ENCODE peak calls at places on chromosomes 16 and 17, in six cellular contexts. C, R, P, O, K and J are unnamed samples.

GRCh38 chr16:3695610-3696369 is 21.5 kb downstream of the TRAP1 start:
- ATAC-seq in C (peak), R (peak), P (no peak), O (no peak), K (no peak), J (no peak)

GRCh38 chr17:80811181-80812105 is 180.2 kb upstream of the CHMP6 start:
- ATAC-seq in C (no peak), R (no peak), P (no peak), O (no peak), K (no peak), J (no peak)

GRCh38 chr16:85806539-85806938 is 7.0 kb downstream of the COX4I1 start:
- ATAC-seq in C (no peak), R (no peak), P (no peak), O (no peak), K (no peak), J (no peak)

GRCh38 chr17:36844013-36844412 is 93.3 kb upstream of the LHX1 start:
- ATAC-seq in C (no peak), R (no peak), P (no peak), O (no peak), K (no peak), J (no peak)

GRCh38 chr16:88810166-88810867 is 1.4 kb downstream of the APRT start:
- ATAC-seq in C (peak), R (no peak), P (no peak), O (no peak), K (no peak), J (no peak)

GRCh38 chr16:54326266-54326662 is 39.7 kb upstream of the IRX3 start:
- ATAC-seq in C (no peak), R (peak), P (peak), O (no peak), K (no peak), J (no peak)

GRCh38 chr17:62600805-62601204 is 26.7 kb upstream of the MRC2 start:
- ATAC-seq in C (no peak), R (no peak), P (peak), O (no peak), K (no peak), J (no peak)

GRCh38 chr17:33977729-33978514 is 277.2 kb upstream of the CCL2 start:
- ATAC-seq in C (no peak), R (no peak), P (no peak), O (no peak), K (no peak), J (no peak)

GRCh38 chr17:82881900-82882714 is 42.3 kb upstream of the ZNF750 start:
- ATAC-seq in C (peak), R (peak), P (peak), O (no peak), K (no peak), J (no peak)

GRCh38 chr17:17738901-17739300 is 57.6 kb downstream of the RAI1 start:
- ATAC-seq in C (no peak), R (peak), P (peak), O (no peak), K (no peak), J (peak)

GRCh38 chr17:41061969-41062368 is 2.1 kb upstream of the KRTAP2-3 start:
- ATAC-seq in C (no peak), R (no peak), P (no peak), O (peak), K (no peak), J (peak)

GRCh38 chr16:381788-382717 is at the start of gene PGAP6:
- ATAC-seq in C (no peak), R (peak), P (peak), O (peak), K (peak), J (peak)

GRCh38 chr16:23141959-23142740 is 7.1 kb downstream of the USP31 start:
- ATAC-seq in C (peak), R (peak), P (no peak), O (peak), K (no peak), J (no peak)

GRCh38 chr17:10512856-10513255 is 5.5 kb downstream of the MYH1 start:
- ATAC-seq in C (no peak), R (no peak), P (no peak), O (no peak), K (no peak), J (no peak)

GRCh38 chr17:71378741-71379140 is 742.1 kb upstream of the SOX9 start:
- ATAC-seq in C (peak), R (no peak), P (no peak), O (no peak), K (no peak), J (no peak)

GRCh38 chr17:7263801-7264078 is 1.5 kb upstream of the CLDN7 start:
- ATAC-seq in C (no peak), R (no peak), P (no peak), O (no peak), K (no peak), J (no peak)

GRCh38 chr16:5605404-5605803 is 507.8 kb upstream of the EEF2KMT start:
- ATAC-seq in C (no peak), R (no peak), P (no peak), O (no peak), K (no peak), J (no peak)

GRCh38 chr17:1434150-1434549 is 21.9 kb downstream of the CRK start:
- ATAC-seq in C (no peak), R (no peak), P (no peak), O (no peak), K (no peak), J (no peak)

GRCh38 chr16:89827383-89828198 is 684 bp upstream of the SPIRE2 start:
- ATAC-seq in C (peak), R (peak), P (peak), O (peak), K (no peak), J (peak)

GRCh38 chr17:43542854-43543253 is 3.3 kb downstream of the ETV4 start:
- ATAC-seq in C (no peak), R (no peak), P (no peak), O (no peak), K (no peak), J (no peak)

GRCh38 chr17:28466001-28466400 is 7.4 kb upstream of the SLC13A2 start:
- ATAC-seq in C (no peak), R (no peak), P (no peak), O (no peak), K (no peak), J (no peak)

GRCh38 chr16:85619089-85619850 is 6.1 kb downstream of the GSE1 start:
- ATAC-seq in C (no peak), R (no peak), P (no peak), O (no peak), K (no peak), J (no peak)

GRCh38 chr17:41324180-41325075 is 8.9 kb upstream of the KRTAP17-1 start:
- ATAC-seq in C (peak), R (no peak), P (peak), O (no peak), K (no peak), J (peak)

GRCh38 chr17:1894753-1895339 is 65.0 kb downstream of the RPA1 start:
- ATAC-seq in C (no peak), R (no peak), P (peak), O (no peak), K (no peak), J (no peak)

GRCh38 chr16:82016268-82016667 is 5.0 kb upstream of the SDR42E1 start:
- ATAC-seq in C (no peak), R (no peak), P (peak), O (no peak), K (no peak), J (peak)

GRCh38 chr16:86185089-86185488 is 286.1 kb downstream of the IRF8 start:
- ATAC-seq in C (no peak), R (no peak), P (no peak), O (no peak), K (no peak), J (no peak)

GRCh38 chr16:10410469-10410868 is 24.6 kb downstream of the ATF7IP2 start:
- ATAC-seq in C (no peak), R (no peak), P (no peak), O (no peak), K (no peak), J (no peak)

GRCh38 chr16:20510323-20510722 is 59.0 kb downstream of the ACSM2A start:
- ATAC-seq in C (no peak), R (no peak), P (no peak), O (no peak), K (no peak), J (no peak)

GRCh38 chr17:44749076-44750020 is 9.4 kb upstream of the ADAM11 start:
- ATAC-seq in C (no peak), R (peak), P (no peak), O (no peak), K (no peak), J (no peak)

GRCh38 chr17:50675190-50675589 is 32.5 kb downstream of the ANKRD40 start:
- ATAC-seq in C (no peak), R (no peak), P (no peak), O (no peak), K (no peak), J (no peak)

GRCh38 chr16:35485915-35486314 is 2026.5 kb downstream of the TP53TG3F start:
- ATAC-seq in C (no peak), R (no peak), P (no peak), O (no peak), K (no peak), J (no peak)

GRCh38 chr16:86038923-86039310 is 140.0 kb downstream of the IRF8 start:
- ATAC-seq in C (no peak), R (no peak), P (no peak), O (no peak), K (no peak), J (no peak)

GRCh38 chr17:63854709-63855108 is 12.2 kb upstream of the SMARCD2 start:
- ATAC-seq in C (peak), R (no peak), P (no peak), O (no peak), K (no peak), J (no peak)

GRCh38 chr16:67013238-67013822 is 15.6 kb upstream of the CBFB start:
- ATAC-seq in C (no peak), R (no peak), P (no peak), O (no peak), K (no peak), J (no peak)

GRCh38 chr16:88957887-88958577 is 19.0 kb downstream of the CBFA2T3 start:
- ATAC-seq in C (no peak), R (peak), P (peak), O (no peak), K (peak), J (no peak)

GRCh38 chr17:40107266-40107980 is 7.0 kb upstream of the NR1D1 start:
- ATAC-seq in C (no peak), R (no peak), P (peak), O (no peak), K (peak), J (no peak)

GRCh38 chr16:15879255-15879804 is 9.1 kb downstream of the CEP20 start:
- ATAC-seq in C (no peak), R (no peak), P (no peak), O (peak), K (no peak), J (peak)

GRCh38 chr17:8872705-8873426 is 5.4 kb upstream of the PIK3R6 start:
- ATAC-seq in C (no peak), R (no peak), P (peak), O (no peak), K (no peak), J (no peak)

GRCh38 chr17:60151355-60151754 is 1.6 kb downstream of the CA4 start:
- ATAC-seq in C (no peak), R (no peak), P (no peak), O (no peak), K (peak), J (no peak)